ENCODE peak calls at places on chromosomes 4 and X, in seven cellular contexts. One of them, this sample, is unnamed.

GRCh38 chr4:139887378-139887801 is 221.8 kb downstream of the MGST2 start:
- DNase-seq in HCT116: no peak
- DNase-seq in bronchial epithelial cell: peak
- DNase-seq in left ventricle myocardium superior: no peak
- DNase-seq in Caki2: no peak
- DNase-seq in cardiac fibroblast: peak
- DNase-seq in mucosa of gallbladder: no peak
- DNase-seq in this sample: no peak

GRCh38 chr4:14583331-14583730 is 418.9 kb upstream of the CPEB2 start:
- DNase-seq in HCT116: no peak
- DNase-seq in bronchial epithelial cell: peak
- DNase-seq in left ventricle myocardium superior: no peak
- DNase-seq in Caki2: no peak
- DNase-seq in cardiac fibroblast: peak
- DNase-seq in mucosa of gallbladder: no peak
- DNase-seq in this sample: no peak

GRCh38 chr4:7285244-7286122 is 93.1 kb downstream of the SORCS2 start:
- DNase-seq in HCT116: no peak
- DNase-seq in bronchial epithelial cell: no peak
- DNase-seq in left ventricle myocardium superior: no peak
- DNase-seq in Caki2: no peak
- DNase-seq in cardiac fibroblast: no peak
- DNase-seq in mucosa of gallbladder: no peak
- DNase-seq in this sample: no peak

GRCh38 chrX:114619874-114620273 is 36.0 kb downstream of the HTR2C start:
- DNase-seq in HCT116: no peak
- DNase-seq in bronchial epithelial cell: no peak
- DNase-seq in left ventricle myocardium superior: no peak
- DNase-seq in Caki2: no peak
- DNase-seq in cardiac fibroblast: peak
- DNase-seq in mucosa of gallbladder: no peak
- DNase-seq in this sample: no peak

GRCh38 chr4:1802720-1803522 is 9.8 kb downstream of the FGFR3 start:
- DNase-seq in HCT116: no peak
- DNase-seq in bronchial epithelial cell: no peak
- DNase-seq in left ventricle myocardium superior: no peak
- DNase-seq in Caki2: no peak
- DNase-seq in cardiac fibroblast: no peak
- DNase-seq in mucosa of gallbladder: no peak
- DNase-seq in this sample: no peak

GRCh38 chr4:137819964-137820383 is 287.7 kb upstream of the PCDH18 start:
- DNase-seq in HCT116: peak
- DNase-seq in bronchial epithelial cell: peak
- DNase-seq in left ventricle myocardium superior: no peak
- DNase-seq in Caki2: peak
- DNase-seq in cardiac fibroblast: peak
- DNase-seq in mucosa of gallbladder: no peak
- DNase-seq in this sample: peak

GRCh38 chrX:55143621-55144020 is 54.8 kb downstream of the PAGE2 start:
- DNase-seq in HCT116: no peak
- DNase-seq in bronchial epithelial cell: no peak
- DNase-seq in left ventricle myocardium superior: no peak
- DNase-seq in Caki2: no peak
- DNase-seq in cardiac fibroblast: peak
- DNase-seq in mucosa of gallbladder: no peak
- DNase-seq in this sample: no peak

GRCh38 chrX:115023139-115023538 is 5.7 kb upstream of the IL13RA2 start:
- DNase-seq in HCT116: peak
- DNase-seq in bronchial epithelial cell: peak
- DNase-seq in left ventricle myocardium superior: no peak
- DNase-seq in Caki2: peak
- DNase-seq in cardiac fibroblast: peak
- DNase-seq in mucosa of gallbladder: no peak
- DNase-seq in this sample: peak

GRCh38 chr4:92104506-92104905 is 199.3 kb upstream of the GRID2 start:
- DNase-seq in HCT116: no peak
- DNase-seq in bronchial epithelial cell: peak
- DNase-seq in left ventricle myocardium superior: no peak
- DNase-seq in Caki2: no peak
- DNase-seq in cardiac fibroblast: no peak
- DNase-seq in mucosa of gallbladder: no peak
- DNase-seq in this sample: no peak

GRCh38 chr4:90120815-90121214 is 6.4 kb upstream of the CCSER1 start:
- DNase-seq in HCT116: no peak
- DNase-seq in bronchial epithelial cell: no peak
- DNase-seq in left ventricle myocardium superior: no peak
- DNase-seq in Caki2: no peak
- DNase-seq in cardiac fibroblast: no peak
- DNase-seq in mucosa of gallbladder: no peak
- DNase-seq in this sample: no peak

GRCh38 chr4:35105486-35105885 is 1138.8 kb downstream of the ARAP2 start:
- DNase-seq in HCT116: no peak
- DNase-seq in bronchial epithelial cell: peak
- DNase-seq in left ventricle myocardium superior: no peak
- DNase-seq in Caki2: no peak
- DNase-seq in cardiac fibroblast: no peak
- DNase-seq in mucosa of gallbladder: no peak
- DNase-seq in this sample: no peak

GRCh38 chr4:56619160-56619559 is 61.9 kb downstream of the HOPX start:
- DNase-seq in HCT116: no peak
- DNase-seq in bronchial epithelial cell: peak
- DNase-seq in left ventricle myocardium superior: no peak
- DNase-seq in Caki2: no peak
- DNase-seq in cardiac fibroblast: peak
- DNase-seq in mucosa of gallbladder: no peak
- DNase-seq in this sample: no peak

GRCh38 chr4:83582289-83582756 is 46.4 kb downstream of the GPAT3 start:
- DNase-seq in HCT116: no peak
- DNase-seq in bronchial epithelial cell: peak
- DNase-seq in left ventricle myocardium superior: no peak
- DNase-seq in Caki2: no peak
- DNase-seq in cardiac fibroblast: peak
- DNase-seq in mucosa of gallbladder: peak
- DNase-seq in this sample: no peak

GRCh38 chr4:10421344-10422055 is 35.7 kb downstream of the ZNF518B start:
- DNase-seq in HCT116: no peak
- DNase-seq in bronchial epithelial cell: peak
- DNase-seq in left ventricle myocardium superior: no peak
- DNase-seq in Caki2: no peak
- DNase-seq in cardiac fibroblast: no peak
- DNase-seq in mucosa of gallbladder: no peak
- DNase-seq in this sample: no peak

GRCh38 chr4:149371021-149371420 is 444.6 kb downstream of the IQCM start:
- DNase-seq in HCT116: peak
- DNase-seq in bronchial epithelial cell: peak
- DNase-seq in left ventricle myocardium superior: no peak
- DNase-seq in Caki2: peak
- DNase-seq in cardiac fibroblast: peak
- DNase-seq in mucosa of gallbladder: no peak
- DNase-seq in this sample: peak

GRCh38 chrX:34467437-34467836 is 189.6 kb downstream of the TMEM47 start:
- DNase-seq in HCT116: no peak
- DNase-seq in bronchial epithelial cell: peak
- DNase-seq in left ventricle myocardium superior: no peak
- DNase-seq in Caki2: no peak
- DNase-seq in cardiac fibroblast: peak
- DNase-seq in mucosa of gallbladder: no peak
- DNase-seq in this sample: no peak

GRCh38 chr4:27056281-27056680 is 195.6 kb downstream of the STIM2 start:
- DNase-seq in HCT116: no peak
- DNase-seq in bronchial epithelial cell: no peak
- DNase-seq in left ventricle myocardium superior: no peak
- DNase-seq in Caki2: no peak
- DNase-seq in cardiac fibroblast: no peak
- DNase-seq in mucosa of gallbladder: no peak
- DNase-seq in this sample: no peak

GRCh38 chr4:58551676-58552075 is 1441.5 kb upstream of the IGFBP7 start:
- DNase-seq in HCT116: no peak
- DNase-seq in bronchial epithelial cell: no peak
- DNase-seq in left ventricle myocardium superior: no peak
- DNase-seq in Caki2: no peak
- DNase-seq in cardiac fibroblast: no peak
- DNase-seq in mucosa of gallbladder: no peak
- DNase-seq in this sample: no peak

GRCh38 chr4:184147858-184148799 is 69.5 kb downstream of the ENPP6 start:
- DNase-seq in HCT116: no peak
- DNase-seq in bronchial epithelial cell: no peak
- DNase-seq in left ventricle myocardium superior: no peak
- DNase-seq in Caki2: no peak
- DNase-seq in cardiac fibroblast: peak
- DNase-seq in mucosa of gallbladder: no peak
- DNase-seq in this sample: no peak

GRCh38 chr4:101356928-101357327 is 9.6 kb upstream of the PPP3CA start:
- DNase-seq in HCT116: peak
- DNase-seq in bronchial epithelial cell: peak
- DNase-seq in left ventricle myocardium superior: no peak
- DNase-seq in Caki2: peak
- DNase-seq in cardiac fibroblast: peak
- DNase-seq in mucosa of gallbladder: no peak
- DNase-seq in this sample: no peak

GRCh38 chr4:612749-613125 is 12.6 kb upstream of the PDE6B start:
- DNase-seq in HCT116: no peak
- DNase-seq in bronchial epithelial cell: no peak
- DNase-seq in left ventricle myocardium superior: no peak
- DNase-seq in Caki2: no peak
- DNase-seq in cardiac fibroblast: no peak
- DNase-seq in mucosa of gallbladder: no peak
- DNase-seq in this sample: no peak

GRCh38 chrX:101958139-101958538 is 26.3 kb upstream of the ZMAT1 start:
- DNase-seq in HCT116: no peak
- DNase-seq in bronchial epithelial cell: peak
- DNase-seq in left ventricle myocardium superior: no peak
- DNase-seq in Caki2: no peak
- DNase-seq in cardiac fibroblast: peak
- DNase-seq in mucosa of gallbladder: no peak
- DNase-seq in this sample: no peak

GRCh38 chrX:16278927-16279326 is 111.6 kb downstream of the MAGEB17 start:
- DNase-seq in HCT116: no peak
- DNase-seq in bronchial epithelial cell: no peak
- DNase-seq in left ventricle myocardium superior: no peak
- DNase-seq in Caki2: no peak
- DNase-seq in cardiac fibroblast: no peak
- DNase-seq in mucosa of gallbladder: no peak
- DNase-seq in this sample: no peak

GRCh38 chr4:17494258-17494657 is 17.6 kb downstream of the QDPR start:
- DNase-seq in HCT116: no peak
- DNase-seq in bronchial epithelial cell: peak
- DNase-seq in left ventricle myocardium superior: no peak
- DNase-seq in Caki2: peak
- DNase-seq in cardiac fibroblast: peak
- DNase-seq in mucosa of gallbladder: peak
- DNase-seq in this sample: peak

GRCh38 chr4:108113229-108113628 is 55.5 kb downstream of the LEF1 start:
- DNase-seq in HCT116: no peak
- DNase-seq in bronchial epithelial cell: no peak
- DNase-seq in left ventricle myocardium superior: no peak
- DNase-seq in Caki2: no peak
- DNase-seq in cardiac fibroblast: no peak
- DNase-seq in mucosa of gallbladder: no peak
- DNase-seq in this sample: no peak

GRCh38 chrX:118614150-118614549 is 113.3 kb upstream of the IL13RA1 start:
- DNase-seq in HCT116: no peak
- DNase-seq in bronchial epithelial cell: no peak
- DNase-seq in left ventricle myocardium superior: no peak
- DNase-seq in Caki2: no peak
- DNase-seq in cardiac fibroblast: no peak
- DNase-seq in mucosa of gallbladder: no peak
- DNase-seq in this sample: no peak

GRCh38 chr4:45284400-45285085 is 558.2 kb upstream of the GNPDA2 start:
- DNase-seq in HCT116: no peak
- DNase-seq in bronchial epithelial cell: no peak
- DNase-seq in left ventricle myocardium superior: no peak
- DNase-seq in Caki2: no peak
- DNase-seq in cardiac fibroblast: no peak
- DNase-seq in mucosa of gallbladder: no peak
- DNase-seq in this sample: no peak

GRCh38 chr4:81260443-81261102 is 45.6 kb upstream of the PRKG2 start:
- DNase-seq in HCT116: no peak
- DNase-seq in bronchial epithelial cell: no peak
- DNase-seq in left ventricle myocardium superior: no peak
- DNase-seq in Caki2: no peak
- DNase-seq in cardiac fibroblast: peak
- DNase-seq in mucosa of gallbladder: no peak
- DNase-seq in this sample: no peak

GRCh38 chrX:12526296-12526695 is 264.9 kb upstream of the PRPS2 start:
- DNase-seq in HCT116: no peak
- DNase-seq in bronchial epithelial cell: no peak
- DNase-seq in left ventricle myocardium superior: no peak
- DNase-seq in Caki2: no peak
- DNase-seq in cardiac fibroblast: no peak
- DNase-seq in mucosa of gallbladder: no peak
- DNase-seq in this sample: no peak

GRCh38 chr4:163702736-163703135 is 208.2 kb downstream of the TMA16 start:
- DNase-seq in HCT116: no peak
- DNase-seq in bronchial epithelial cell: no peak
- DNase-seq in left ventricle myocardium superior: no peak
- DNase-seq in Caki2: no peak
- DNase-seq in cardiac fibroblast: no peak
- DNase-seq in mucosa of gallbladder: no peak
- DNase-seq in this sample: no peak

GRCh38 chrX:47991263-47992092 is 12.3 kb downstream of the ZNF182 start:
- DNase-seq in HCT116: no peak
- DNase-seq in bronchial epithelial cell: peak
- DNase-seq in left ventricle myocardium superior: no peak
- DNase-seq in Caki2: peak
- DNase-seq in cardiac fibroblast: peak
- DNase-seq in mucosa of gallbladder: no peak
- DNase-seq in this sample: no peak

GRCh38 chrX:68196939-68197791 is 236.1 kb downstream of the OPHN1 start:
- DNase-seq in HCT116: peak
- DNase-seq in bronchial epithelial cell: peak
- DNase-seq in left ventricle myocardium superior: no peak
- DNase-seq in Caki2: peak
- DNase-seq in cardiac fibroblast: peak
- DNase-seq in mucosa of gallbladder: peak
- DNase-seq in this sample: peak

GRCh38 chr4:159398236-159398638 is 295.4 kb downstream of the RAPGEF2 start:
- DNase-seq in HCT116: no peak
- DNase-seq in bronchial epithelial cell: no peak
- DNase-seq in left ventricle myocardium superior: no peak
- DNase-seq in Caki2: no peak
- DNase-seq in cardiac fibroblast: peak
- DNase-seq in mucosa of gallbladder: no peak
- DNase-seq in this sample: no peak

This sample was measured in HTR-8/SVneo.